ENCODE peak calls at places on chromosomes 4 and X, in seven cellular contexts. W, S, I, K, F, O and A are unnamed samples.

GRCh38 chr4:113447695-113448265 is 313.8 kb downstream of the CAMK2D start:
- DNase-seq in F (no peak), W (peak), I (no peak), K (no peak), S (no peak), O (peak), A (no peak)

GRCh38 chrX:275967-276587 is 5.1 kb upstream of the PLCXD1 start:
- DNase-seq in O (peak), W (no peak), S (no peak), I (no peak), K (peak), F (peak), A (peak)

GRCh38 chrX:69538321-69538876 is 34.3 kb downstream of the NALF2 start:
- DNase-seq in S (no peak), K (peak), F (peak), O (peak), W (peak), I (peak), A (peak)

GRCh38 chrX:55801811-55802210 is 84.3 kb downstream of the RRAGB start:
- DNase-seq in K (no peak), S (no peak), O (no peak), I (no peak), F (no peak), W (no peak), A (no peak)

GRCh38 chr4:159117968-159118367 is 15.1 kb downstream of the RAPGEF2 start:
- DNase-seq in O (no peak), I (peak), W (no peak), K (no peak), F (no peak), S (no peak), A (no peak)

GRCh38 chrX:107610667-107611066 is 17.6 kb upstream of the PRPS1 start:
- DNase-seq in F (no peak), I (no peak), O (no peak), S (no peak), K (no peak), W (no peak), A (no peak)

GRCh38 chrX:107596651-107597050 is 31.7 kb upstream of the PRPS1 start:
- DNase-seq in S (no peak), O (no peak), K (no peak), W (no peak), I (no peak), F (no peak), A (no peak)

GRCh38 chr4:25258980-25259578 is 25.2 kb downstream of the PI4K2B start:
- DNase-seq in S (no peak), W (no peak), K (no peak), F (no peak), I (no peak), O (no peak), A (peak)

GRCh38 chrX:115344885-115345653 is 55.6 kb downstream of the LUZP4 start:
- DNase-seq in F (peak), O (peak), W (peak), K (peak), S (peak), I (no peak), A (peak)

GRCh38 chrX:139121616-139122286 is 408.8 kb upstream of the F9 start:
- DNase-seq in K (no peak), W (no peak), O (no peak), F (no peak), I (no peak), S (no peak), A (no peak)

GRCh38 chr4:26522478-26522877 is 32.2 kb upstream of the CCKAR start:
- DNase-seq in S (no peak), K (no peak), F (no peak), I (no peak), O (no peak), W (no peak), A (no peak)

GRCh38 chr4:102174800-102175199 is 170.5 kb downstream of the SLC39A8 start:
- DNase-seq in W (no peak), S (no peak), O (peak), I (no peak), F (no peak), K (no peak), A (no peak)

GRCh38 chr4:154004450-154004849 is 215.6 kb upstream of the SFRP2 start:
- DNase-seq in O (no peak), S (no peak), I (no peak), W (no peak), K (no peak), F (no peak), A (no peak)

GRCh38 chrX:38225093-38225492 is 4.4 kb upstream of the SRPX start:
- DNase-seq in I (no peak), O (no peak), W (no peak), K (no peak), S (no peak), F (no peak), A (no peak)

DNA sequence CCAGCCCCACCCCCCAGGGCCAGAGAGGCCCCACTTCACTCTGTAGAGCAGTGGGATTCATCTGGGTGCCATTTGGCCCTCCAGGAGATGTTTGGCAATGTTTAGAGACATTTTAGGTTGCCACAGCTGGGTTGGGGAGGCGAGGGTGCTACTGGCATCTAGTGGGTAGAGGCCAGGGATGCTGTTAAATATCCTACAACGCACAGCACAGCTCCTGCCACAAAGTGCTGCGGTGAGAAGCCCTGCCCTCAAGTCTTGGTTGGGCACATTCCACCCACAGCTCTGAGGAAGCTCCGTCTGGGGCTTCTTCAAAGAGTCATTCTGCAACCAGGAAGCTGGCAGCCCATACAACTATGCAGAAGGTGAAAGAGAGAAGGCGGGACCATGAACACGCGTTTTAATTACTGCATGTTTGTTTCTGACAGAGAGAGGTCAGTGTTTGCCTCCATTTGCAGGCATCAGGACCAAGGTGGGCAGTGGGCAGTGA is 48.1 kb upstream of the FAM9C start:
- DNase-seq in F (no peak), I (no peak), S (peak), W (no peak), O (peak), K (no peak), A (no peak)
- TF ChIP-seq POLR2A in F (no peak), I (no peak), S (no peak), W (no peak), O (no peak), K (no peak), A (no peak)

GRCh38 chr4:7060346-7061150 is 7.3 kb downstream of the GRPEL1 start:
- DNase-seq in S (no peak), W (peak), F (no peak), O (no peak), I (no peak), K (no peak), A (no peak)

GRCh38 chr4:7055990-7056325 is 11.9 kb downstream of the GRPEL1 start:
- DNase-seq in O (no peak), S (no peak), F (no peak), K (no peak), I (no peak), W (peak), A (no peak)

GRCh38 chr4:7059673-7060072 is 8.2 kb downstream of the GRPEL1 start:
- DNase-seq in F (no peak), S (no peak), W (peak), K (no peak), O (no peak), I (no peak), A (no peak)

GRCh38 chr4:7061815-7062214 is 6.0 kb downstream of the GRPEL1 start:
- DNase-seq in F (no peak), W (peak), K (no peak), I (no peak), S (no peak), O (no peak), A (no peak)

DNA sequence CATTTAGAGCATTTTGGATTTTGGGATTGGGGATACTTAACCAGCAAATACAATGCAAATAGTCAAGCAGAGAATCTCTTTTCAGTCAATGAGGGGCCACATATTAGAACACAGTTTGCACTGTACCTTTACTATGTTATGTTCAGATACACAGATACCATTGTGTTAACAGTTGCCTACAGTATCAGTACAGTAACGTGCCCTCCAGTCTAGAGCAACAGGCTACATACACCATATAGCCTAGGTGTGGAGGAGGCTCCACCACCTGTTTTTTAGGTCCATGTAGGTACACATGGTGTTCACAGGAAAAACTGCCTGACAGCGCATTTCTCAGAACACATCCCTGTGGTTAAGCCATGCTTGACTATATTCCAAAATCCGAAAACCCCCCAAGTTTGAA is 9.1 kb downstream of the GRPEL1 start:
- DNase-seq in W (peak), F (no peak), I (no peak), K (no peak), S (no peak), O (no peak), A (no peak)
- TF ChIP-seq POLR2A in W (no peak), F (no peak), I (peak), K (no peak), S (no peak), O (no peak), A (no peak)

GRCh38 chr4:80128941-80129340 is 55.9 kb upstream of the ANTXR2 start:
- DNase-seq in W (no peak), O (no peak), S (no peak), F (no peak), I (no peak), K (no peak), A (no peak)

GRCh38 chr4:80126435-80126834 is 53.4 kb upstream of the ANTXR2 start:
- DNase-seq in K (no peak), W (no peak), I (no peak), O (no peak), S (no peak), F (no peak), A (no peak)

GRCh38 chr4:80124246-80125211 is 51.5 kb upstream of the ANTXR2 start:
- DNase-seq in S (no peak), F (no peak), O (no peak), K (no peak), W (no peak), I (no peak), A (no peak)

GRCh38 chr4:80127870-80128419 is 54.9 kb upstream of the ANTXR2 start:
- DNase-seq in S (no peak), I (no peak), F (no peak), K (no peak), W (no peak), O (no peak), A (no peak)

GRCh38 chr4:80125252-80126177 is 52.5 kb upstream of the ANTXR2 start:
- DNase-seq in K (no peak), S (no peak), F (no peak), W (no peak), I (peak), O (no peak), A (no peak)
- TF ChIP-seq POLR2A in K (no peak), S (no peak), F (no peak), W (no peak), I (no peak), O (no peak), A (no peak)

DNA sequence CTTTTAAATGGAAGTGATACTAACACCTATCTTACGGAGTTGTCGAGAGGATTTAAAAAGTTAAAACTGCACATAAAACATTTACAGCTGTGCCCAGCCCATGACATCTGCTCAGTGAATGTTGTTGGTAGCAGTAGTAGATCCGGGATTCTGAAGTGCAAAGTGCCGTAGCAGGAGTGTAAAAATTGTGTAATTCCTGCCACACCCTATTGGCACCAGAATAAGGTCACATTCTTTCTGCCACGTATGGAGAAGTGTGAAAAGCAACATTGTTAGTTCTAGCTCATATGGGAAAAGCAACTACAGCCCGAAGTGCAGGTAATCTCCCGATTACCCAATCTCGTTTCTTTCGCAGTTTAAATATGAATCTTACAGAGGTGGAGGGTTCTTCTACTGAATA is 31.2 kb downstream of the PRIMPOL start:
- DNase-seq in S (no peak), F (peak), W (no peak), K (no peak), O (no peak), I (no peak), A (no peak)
- TF ChIP-seq POLR2A in S (no peak), F (no peak), W (no peak), K (no peak), O (no peak), I (no peak), A (no peak)

GRCh38 chrX:72573158-72573511 is 492 bp upstream of the HDAC8 start:
- DNase-seq in S (no peak), F (no peak), I (no peak), K (no peak), W (no peak), O (no peak), A (no peak)

GRCh38 chrX:72576161-72576896 is 3.7 kb upstream of the HDAC8 start:
- DNase-seq in O (peak), S (no peak), K (no peak), F (no peak), I (peak), W (no peak), A (no peak)

GRCh38 chrX:72569786-72570185 is 2.9 kb downstream of the HDAC8 start:
- DNase-seq in W (no peak), K (no peak), O (peak), I (no peak), S (no peak), F (no peak), A (peak)

GRCh38 chrX:72568406-72569092 is 4.1 kb downstream of the HDAC8 start:
- DNase-seq in I (no peak), O (peak), K (no peak), S (no peak), W (no peak), F (no peak), A (no peak)

DNA sequence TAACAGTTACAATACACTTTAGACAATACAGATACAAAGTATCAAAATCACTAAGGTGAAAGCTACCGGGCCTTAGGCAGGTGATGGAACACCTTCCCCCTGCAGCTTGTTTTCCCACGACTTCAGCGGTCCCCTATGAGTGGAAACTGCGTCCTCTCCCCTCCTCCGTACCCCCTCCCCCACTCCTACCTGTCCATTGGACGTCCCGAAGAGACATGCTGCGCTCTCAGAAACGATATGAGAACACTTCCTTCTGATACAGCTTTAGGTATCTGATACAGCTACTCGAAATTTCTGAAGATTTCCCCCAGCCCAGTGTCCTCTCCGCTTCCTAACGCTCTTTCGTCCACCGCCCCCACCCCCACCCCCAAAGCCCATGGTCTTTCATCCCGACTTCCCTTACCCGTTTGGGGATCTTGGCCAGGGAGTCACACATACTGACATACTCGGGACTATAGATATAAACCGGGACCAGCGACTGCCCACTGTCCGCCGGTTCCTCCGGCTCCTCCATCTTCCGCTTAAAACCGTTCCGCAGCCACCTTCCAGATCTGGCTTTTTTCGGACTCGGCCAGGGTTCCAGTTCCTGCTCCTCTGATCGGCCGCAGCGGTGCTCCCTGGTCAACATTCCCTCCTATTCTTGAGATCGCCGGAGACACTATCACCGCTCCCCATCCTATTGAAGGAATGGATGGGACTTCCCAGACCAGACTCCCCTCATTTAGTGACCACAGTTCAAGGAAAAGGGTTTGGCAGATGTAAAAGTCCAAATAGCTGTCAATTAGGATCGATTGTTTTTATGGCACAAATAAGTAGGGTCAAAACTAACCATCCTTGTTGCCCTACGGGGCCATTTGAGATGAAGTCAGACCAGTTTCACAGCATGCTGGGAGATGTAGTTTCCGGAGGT is at the start of gene HDAC8:
- DNase-seq in W (peak), S (peak), K (peak), F (peak), I (peak), O (peak), A (peak)
- TF ChIP-seq POLR2A in W (no peak), S (no peak), K (peak), F (no peak), I (peak), O (peak), A (peak)

GRCh38 chr4:41990383-41991111 is at the start of gene SLC30A9:
- DNase-seq in K (peak), I (peak), F (peak), O (peak), W (peak), S (peak), A (peak)
- TF ChIP-seq POLR2A in K (peak), I (peak), F (peak), O (peak), W (peak), S (peak), A (peak)